ENCODE peak calls at places on chromosomes 11 and 22, in ten cellular contexts. Z, Q, D, T, W, H, S, U, I and Y are unnamed samples.

GRCh38 chr11:66464916-66465315 is 1.8 kb upstream of the PELI3 start:
- DNase-seq in Z (no peak), S (no peak), D (no peak), I (no peak), Q (no peak), H (no peak), T (no peak), W (no peak), U (no peak), Y (no peak)

GRCh38 chr22:35313311-35314121 is 13.8 kb downstream of the TOM1 start:
- DNase-seq in W (no peak), D (peak), U (no peak), T (no peak), Z (peak), H (peak), Q (peak), I (peak), S (peak), Y (no peak)

GRCh38 chr11:59556883-59557205 is 45.5 kb downstream of the OR4D9 start:
- DNase-seq in I (no peak), W (no peak), U (no peak), H (no peak), S (no peak), Z (no peak), Q (no peak), D (no peak), T (no peak), Y (no peak)

GRCh38 chr11:57150454-57150917 is 31.3 kb upstream of the LRRC55 start:
- DNase-seq in T (no peak), Z (no peak), U (no peak), H (no peak), S (no peak), D (no peak), Q (no peak), W (no peak), I (no peak), Y (no peak)

GRCh38 chr11:93652679-93653078 is 8.8 kb upstream of the CEP295 start:
- DNase-seq in D (no peak), U (no peak), T (no peak), Q (no peak), H (no peak), S (no peak), I (no peak), W (no peak), Z (no peak), Y (no peak)

GRCh38 chr11:134915212-134915611 is 503.2 kb upstream of the B3GAT1 start:
- DNase-seq in U (no peak), Q (no peak), S (no peak), H (no peak), T (no peak), Z (no peak), D (no peak), I (peak), W (no peak), Y (no peak)

GRCh38 chr11:121071456-121072236 is 29.4 kb upstream of the TECTA start:
- DNase-seq in I (no peak), H (no peak), D (no peak), T (no peak), W (no peak), U (no peak), S (no peak), Z (no peak), Q (no peak), Y (no peak)

GRCh38 chr11:1843098-1843473 is 4.3 kb downstream of the TNNI2 start:
- DNase-seq in I (peak), S (no peak), T (no peak), U (no peak), Z (no peak), Q (no peak), D (no peak), H (no peak), W (no peak), Y (no peak)

GRCh38 chr11:1882265-1883238 is 9.1 kb downstream of the PRR33 start:
- DNase-seq in I (peak), S (no peak), U (peak), Z (peak), Q (no peak), D (peak), H (no peak), W (peak), T (peak), Y (peak)

GRCh38 chr11:134331565-134332188 is at the start of gene GLB1L2:
- DNase-seq in S (peak), H (no peak), Z (peak), Q (no peak), U (peak), W (peak), T (peak), D (peak), I (peak), Y (peak)

GRCh38 chr11:31218847-31219246 is 150.7 kb downstream of the DCDC1 start:
- DNase-seq in S (no peak), Z (no peak), Q (no peak), H (no peak), T (no peak), D (no peak), W (no peak), U (no peak), I (no peak), Y (no peak)

GRCh38 chr22:30408388-30409101 is 11.7 kb downstream of the SEC14L2 start:
- DNase-seq in U (no peak), W (no peak), Q (no peak), T (no peak), I (no peak), H (peak), Z (no peak), D (no peak), S (no peak), Y (no peak)

GRCh38 chr11:134126197-134126822 is 57.4 kb downstream of the JAM3 start:
- DNase-seq in I (no peak), H (peak), W (no peak), Z (no peak), Q (no peak), T (no peak), D (no peak), U (no peak), S (no peak), Y (no peak)

GRCh38 chr11:328012-328411 is 7.4 kb upstream of the IFITM3 start:
- DNase-seq in H (no peak), I (no peak), T (no peak), U (no peak), W (no peak), S (no peak), Z (no peak), D (no peak), Q (no peak), Y (no peak)

GRCh38 chr22:37178350-37179125 is 9.5 kb downstream of the C1QTNF6 start:
- DNase-seq in H (no peak), Z (no peak), Q (no peak), T (no peak), D (peak), S (no peak), W (no peak), U (no peak), I (peak), Y (no peak)

GRCh38 chr11:29019960-29020683 is 911.9 kb downstream of the METTL15 start:
- DNase-seq in H (no peak), Z (no peak), D (no peak), S (no peak), U (no peak), W (no peak), T (no peak), Q (no peak), I (no peak), Y (no peak)

GRCh38 chr11:134939905-134940304 is 527.9 kb upstream of the B3GAT1 start:
- DNase-seq in Q (no peak), T (no peak), U (no peak), D (no peak), Z (no peak), S (no peak), H (no peak), I (peak), W (no peak), Y (no peak)

GRCh38 chr11:48103621-48104561 is 112.7 kb upstream of the OR4B1 start:
- DNase-seq in Z (no peak), D (no peak), U (no peak), Q (no peak), W (no peak), T (no peak), I (no peak), S (no peak), H (no peak), Y (no peak)

GRCh38 chr11:10413268-10413667 is 41.8 kb upstream of the AMPD3 start:
- DNase-seq in S (no peak), I (no peak), H (no peak), D (no peak), T (no peak), W (peak), U (no peak), Q (no peak), Z (peak), Y (no peak)

GRCh38 chr11:11620966-11621880 is 582 bp downstream of the GALNT18 start:
- DNase-seq in T (no peak), D (peak), U (peak), W (no peak), Q (no peak), I (peak), H (no peak), Z (peak), S (peak), Y (no peak)

GRCh38 chr11:94755494-94755893 is 12.7 kb upstream of the AMOTL1 start:
- DNase-seq in D (no peak), S (no peak), Z (no peak), W (no peak), I (no peak), T (no peak), H (no peak), U (no peak), Q (no peak), Y (no peak)

GRCh38 chr22:49306632-49306975 is 521.1 kb downstream of the BRD1 start:
- DNase-seq in H (no peak), Z (no peak), W (no peak), Q (no peak), S (no peak), D (peak), I (no peak), T (no peak), U (no peak), Y (no peak)

GRCh38 chr11:2745511-2745910 is 45.7 kb upstream of the KCNQ1OT1 start:
- DNase-seq in W (no peak), D (no peak), I (no peak), U (no peak), Z (no peak), T (no peak), S (no peak), H (no peak), Q (no peak), Y (no peak)

GRCh38 chr22:39308614-39309363 is 10.6 kb downstream of the RPL3 start:
- DNase-seq in I (peak), W (no peak), T (no peak), H (peak), Z (no peak), D (peak), Q (no peak), U (no peak), S (no peak), Y (no peak)

GRCh38 chr11:103624708-103625623 is 411.5 kb upstream of the DDI1 start:
- DNase-seq in Z (no peak), D (no peak), I (no peak), H (peak), Q (no peak), S (no peak), T (no peak), W (no peak), U (no peak), Y (no peak)

GRCh38 chr22:36184433-36185035 is 17.1 kb downstream of the APOL4 start:
- DNase-seq in S (no peak), T (no peak), U (no peak), W (no peak), Q (no peak), Z (no peak), I (no peak), H (peak), D (no peak), Y (no peak)